ENCODE peak calls at places on chromosomes 2 and 18, in eight cellular contexts. Y is uterus, P is cardiac muscle cell, K is pancreas, J is colonic mucosa, Q is heart right ventricle, L is SK-N-SH, H is ascending aorta. S is an unnamed sample.

GRCh38 chr2:20677301-20678176 is 10.6 kb downstream of the GDF7 start:
- DNase-seq in J (no peak), Y (no peak), H (no peak), Q (no peak), P (no peak), L (no peak), K (no peak), S (no peak)

GRCh38 chr2:166170356-166170755 is 42.5 kb upstream of the SCN1A start:
- DNase-seq in J (no peak), L (no peak), Q (no peak), P (peak; percentile 56), K (no peak), Y (no peak), H (no peak), S (no peak)

GRCh38 chr2:121387591-121388325 is 102.8 kb upstream of the TFCP2L1 start:
- DNase-seq in J (no peak), P (no peak), K (no peak), Q (no peak), L (no peak), H (no peak), Y (no peak), S (no peak)

GRCh38 chr2:152175012-152175367 is 573 bp downstream of the STAM2 start:
- DNase-seq in Q (no peak), L (no peak), P (no peak), K (no peak), J (no peak), Y (no peak), H (no peak), S (no peak)

GRCh38 chr2:47299555-47299954 is 103.4 kb upstream of the MSH2 start:
- DNase-seq in J (no peak), Q (no peak), K (no peak), H (no peak), L (no peak), P (peak; percentile 76), Y (peak; percentile 36), S (peak; percentile 25)

GRCh38 chr2:71606244-71606643 is 152.9 kb downstream of the DYSF start:
- DNase-seq in Y (peak; percentile 3), J (no peak), P (no peak), Q (no peak), H (no peak), L (peak; percentile 14), K (no peak), S (peak; percentile 1)

GRCh38 chr2:111671426-111672150 is 212.4 kb downstream of the ANAPC1 start:
- DNase-seq in J (peak; percentile 42), L (no peak), Y (peak; percentile 21), P (peak; percentile 70), K (no peak), H (peak; percentile 22), Q (peak; percentile 23), S (peak; percentile 69)

GRCh38 chr2:177265386-177265690 is 811 bp upstream of the NFE2L2 start:
- DNase-seq in J (peak; percentile 74), Q (peak; percentile 61), L (no peak), H (no peak), Y (no peak), P (no peak), K (no peak), S (no peak)

GRCh38 chr2:218806346-218806978 is 24.5 kb downstream of the CYP27A1 start:
- DNase-seq in K (no peak), H (peak; percentile 75), Q (peak; percentile 61), P (peak; percentile 100), Y (peak; percentile 85), L (no peak), J (peak; percentile 34), S (peak; percentile 79)

GRCh38 chr2:31297751-31298150 is 63.8 kb downstream of the EHD3 start:
- DNase-seq in Q (no peak), H (no peak), Y (no peak), K (no peak), J (no peak), L (no peak), P (no peak), S (no peak)

GRCh38 chr18:4807495-4808293 is 352.6 kb upstream of the DLGAP1 start:
- DNase-seq in K (no peak), P (no peak), L (no peak), Y (no peak), H (no peak), Q (no peak), J (no peak), S (no peak)

GRCh38 chr2:234978466-234979203 is 26.8 kb downstream of the SH3BP4 start:
- DNase-seq in H (no peak), Q (no peak), J (peak; percentile 61), L (no peak), K (peak; percentile 70), P (peak; percentile 46), Y (no peak), S (no peak)

GRCh38 chr2:29950432-29950943 is 29.1 kb upstream of the ALK start:
- DNase-seq in H (no peak), K (no peak), J (no peak), Y (no peak), L (no peak), P (no peak), Q (no peak), S (no peak)

GRCh38 chr2:167187910-167188595 is 299.8 kb downstream of the XIRP2 start:
- DNase-seq in H (no peak), J (no peak), Y (no peak), L (no peak), P (no peak), K (no peak), Q (no peak), S (no peak)

GRCh38 chr2:99480390-99480789 is 9.4 kb downstream of the REV1 start:
- DNase-seq in Y (no peak), Q (no peak), P (no peak), H (no peak), L (no peak), J (no peak), K (no peak), S (no peak)

DNA sequence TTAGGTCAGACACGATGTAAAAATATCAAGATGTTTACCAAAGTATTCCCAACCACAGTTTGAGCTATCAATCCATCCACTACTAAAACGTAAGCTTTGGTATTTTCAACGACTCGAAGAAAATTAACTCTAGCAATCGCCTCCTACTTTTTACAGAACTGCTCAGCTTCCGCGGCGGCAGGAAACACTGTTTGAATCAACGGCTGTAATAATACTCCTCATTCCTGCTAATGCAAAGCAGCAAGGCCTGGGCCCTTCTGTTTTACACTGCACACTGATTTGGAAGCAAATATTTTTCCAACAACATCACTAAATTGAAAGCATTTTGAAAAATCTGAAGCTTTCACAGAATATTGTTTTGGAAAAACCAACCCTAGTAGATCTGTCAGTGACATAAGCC is 261.2 kb downstream of the TXNL1 start:
- DNase-seq in H (no peak), Q (no peak), K (no peak), P (no peak), Y (peak; percentile 24), J (no peak), L (no peak), S (no peak)
- H3K4me3 ChIP-seq in H (no peak overlapping the region), Q (no peak overlapping the region), K (no peak overlapping the region), P (no peak overlapping the region), Y (no peak overlapping the region), J (no peak overlapping the region), L (no peak overlapping the region), S (no peak overlapping the region)

GRCh38 chr2:68809324-68810240 is 61.6 kb downstream of the BMP10 start:
- DNase-seq in L (no peak), K (no peak), P (no peak), Q (no peak), J (no peak), Y (no peak), H (no peak), S (no peak)
- H3K4me1 ChIP-seq in L (peaks cover 2% of the 10 kb centered on the region), K (no peaks in the 10 kb centered on the region), P (no peaks in the 10 kb centered on the region), Q (peaks cover 65% of the 10 kb centered on the region), J (no peaks in the 10 kb centered on the region), Y (peaks cover 4% of the 10 kb centered on the region), H (peaks cover 11% of the 10 kb centered on the region), S (no peaks in the 10 kb centered on the region)

DNA sequence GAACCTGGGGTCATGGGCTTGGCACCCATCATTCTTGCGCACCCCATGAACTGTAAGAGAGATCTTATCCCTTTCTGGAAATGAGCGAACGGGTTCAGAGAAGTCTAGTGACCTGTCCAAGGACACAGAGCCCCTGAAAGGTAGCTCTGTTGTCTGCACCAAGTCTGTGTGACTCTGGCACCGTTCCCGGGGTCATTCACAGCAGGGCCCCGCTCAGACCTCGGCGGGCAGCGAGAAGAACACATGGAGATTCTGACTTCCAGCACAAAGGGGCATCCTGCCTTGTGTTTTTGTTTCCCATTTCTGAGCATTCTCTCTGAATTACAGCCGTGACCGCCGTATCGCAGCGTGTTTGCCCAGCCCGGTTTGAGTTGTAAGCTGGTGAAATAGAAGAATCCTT is 231.7 kb downstream of the KLHL29 start:
- DNase-seq in H (no peak), Q (no peak), L (no peak), P (no peak), Y (no peak), K (peak; percentile 23), J (no peak), S (no peak)
- H3K27ac ChIP-seq in H (peak overlapping the region; percentile 72), Q (peak overlapping the region; percentile 76), L (no peak overlapping the region), P (no peak overlapping the region), Y (peak overlapping the region; percentile 97), K (no peak overlapping the region), J (no peak overlapping the region), S (no peak overlapping the region)

DNA sequence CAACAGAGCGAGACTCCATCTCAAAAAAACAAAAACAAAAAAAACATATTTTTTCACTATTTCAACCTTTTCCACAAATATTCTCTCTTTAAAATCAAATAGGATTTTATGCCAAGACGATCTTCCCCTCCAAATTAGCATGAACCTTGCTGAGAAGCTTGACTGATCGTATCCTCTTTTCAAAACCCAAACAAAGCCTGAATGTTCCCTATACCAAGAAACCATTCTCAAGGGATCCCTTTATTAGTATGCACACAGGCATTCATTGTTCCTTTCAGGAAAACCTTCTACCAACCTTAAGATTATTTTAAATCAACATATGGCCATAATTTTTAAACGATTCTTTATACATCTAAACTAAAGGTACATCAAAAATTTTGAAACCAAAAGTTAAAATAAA is 6.3 kb downstream of the SPIRE1 start:
- DNase-seq in L (no peak), K (no peak), J (no peak), H (no peak), Q (no peak), P (no peak), Y (no peak), S (no peak)
- H3K4me3 ChIP-seq in L (no peak overlapping the region), K (no peak overlapping the region), J (no peak overlapping the region), H (no peak overlapping the region), Q (no peak overlapping the region), P (no peak overlapping the region), Y (no peak overlapping the region), S (no peak overlapping the region)

DNA sequence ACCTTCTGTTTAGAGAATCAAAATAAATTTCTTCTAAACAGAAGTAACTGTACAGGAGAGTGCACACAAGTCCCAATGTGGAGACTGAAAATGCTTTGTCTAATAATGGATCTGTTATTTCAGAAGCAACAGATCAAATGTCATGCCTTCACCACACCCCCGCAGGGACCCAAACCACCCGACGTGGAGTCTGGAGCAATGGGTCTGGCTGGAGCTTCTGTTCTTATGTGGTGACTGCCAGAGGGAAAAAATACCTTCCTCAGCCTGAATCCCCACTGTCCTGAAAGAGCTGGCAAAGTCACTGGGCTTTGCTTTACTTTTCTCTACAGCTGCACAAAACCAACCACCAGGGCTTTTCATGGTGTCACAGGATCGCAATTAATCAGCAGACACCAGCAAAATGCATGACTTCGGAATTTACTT is 119.0 kb upstream of the ZFP36L2 start:
- DNase-seq in Y (no peak), P (no peak), K (no peak), L (peak; percentile 75), J (no peak), H (no peak), Q (peak; percentile 34), S (peak; percentile 35)
- H3K4me1 ChIP-seq in Y (peaks cover 15% of the 10 kb centered on the region), P (peaks cover 86% of the 10 kb centered on the region), K (peaks cover 33% of the 10 kb centered on the region), L (peaks cover 86% of the 10 kb centered on the region), J (peaks cover 3% of the 10 kb centered on the region), H (peaks cover 92% of the 10 kb centered on the region), Q (peaks cover 77% of the 10 kb centered on the region), S (peaks cover 43% of the 10 kb centered on the region)

S was measured in adrenal gland.